ENCODE peak calls at places on chromosomes 6 and 20, in four cellular contexts. A is lung, L is upper lobe of right lung, X is lower lobe of right lung. D is an unnamed sample.

GRCh38 chr6:138601128-138601527 is 101.8 kb upstream of the NHSL1 start:
- DNase-seq in X (no peak), L (no peak), A (no peak), D (peak)

GRCh38 chr6:124298682-124299081 is 495.0 kb downstream of the NKAIN2 start:
- DNase-seq in L (no peak), A (no peak), X (no peak), D (no peak)

GRCh38 chr20:286508-286907 is 4.0 kb downstream of the C20orf96 start:
- DNase-seq in L (no peak), A (no peak), X (no peak), D (no peak)

GRCh38 chr6:163634514-163635171 is 220.1 kb downstream of the QKI start:
- DNase-seq in X (no peak), L (no peak), A (no peak), D (no peak)

GRCh38 chr20:3763691-3764601 is 3.6 kb downstream of the ADISSP start:
- DNase-seq in L (no peak), X (peak), A (no peak), D (no peak)

GRCh38 chr6:56279346-56280080 is 32.1 kb upstream of the COL21A1 start:
- DNase-seq in A (no peak), X (no peak), L (no peak), D (peak)

GRCh38 chr6:33822575-33823395 is 19.0 kb upstream of the MLN start:
- DNase-seq in A (no peak), L (no peak), X (peak), D (peak)

GRCh38 chr6:136592930-136593673 is 42.9 kb upstream of the MAP7 start:
- DNase-seq in L (no peak), A (no peak), X (no peak), D (peak)

GRCh38 chr6:139029470-139030210 is 1.1 kb downstream of the ABRACL start:
- DNase-seq in A (peak), X (peak), L (peak), D (peak)

GRCh38 chr6:108655840-108656650 is 95.3 kb downstream of the FOXO3 start:
- DNase-seq in A (no peak), L (no peak), X (no peak), D (peak)

GRCh38 chr20:4043329-4043728 is 28.0 kb upstream of the RNF24 start:
- DNase-seq in X (no peak), A (no peak), L (no peak), D (no peak)

GRCh38 chr20:10513931-10514575 is 78.9 kb downstream of the SLX4IP start:
- DNase-seq in A (no peak), L (no peak), X (no peak), D (no peak)

GRCh38 chr6:43714311-43715055 is 26.9 kb upstream of the MRPS18A start:
- DNase-seq in X (no peak), A (no peak), L (no peak), D (peak)

GRCh38 chr6:37256692-37257319 is 766 bp upstream of the TBC1D22B start:
- DNase-seq in X (no peak), A (no peak), L (no peak), D (peak)
- H3K27ac ChIP-seq in X (no peak), A (no peak), L (no peak), D (no peak)

GRCh38 chr6:52065621-52066020 is 21.8 kb downstream of the PKHD1 start:
- DNase-seq in X (no peak), L (no peak), A (no peak), D (no peak)
- H3K27ac ChIP-seq in X (no peak), L (no peak), A (no peak), D (no peak)

GRCh38 chr6:143674466-143675114 is 3.2 kb upstream of the PHACTR2 start:
- DNase-seq in X (no peak), L (no peak), A (no peak), D (no peak)
- H3K27ac ChIP-seq in X (no peak), L (no peak), A (peak), D (no peak)

GRCh38 chr20:5529331-5530142 is 212.8 kb upstream of the PROKR2 start:
- DNase-seq in A (peak), L (peak), X (peak), D (peak)

GRCh38 chr20:5531318-5532081 is 214.7 kb upstream of the PROKR2 start:
- DNase-seq in X (peak), L (no peak), A (no peak), D (peak)

GRCh38 chr20:5540091-5540490 is 210.1 kb upstream of the SHLD1 start:
- DNase-seq in X (no peak), A (no peak), L (no peak), D (no peak)

GRCh38 chr20:5539656-5540055 is 210.5 kb upstream of the SHLD1 start:
- DNase-seq in L (no peak), X (no peak), A (no peak), D (no peak)

GRCh38 chr20:5535211-5535756 is 214.9 kb upstream of the SHLD1 start:
- DNase-seq in L (no peak), A (no peak), X (no peak), D (no peak)
- H3K27ac ChIP-seq in L (peak), A (peak), X (peak), D (no peak)

GRCh38 chr6:13014551-13015378 is 298.2 kb downstream of the PHACTR1 start:
- DNase-seq in L (peak), X (peak), A (no peak), D (peak)
- H3K27ac ChIP-seq in L (no peak), X (no peak), A (peak), D (no peak)

GRCh38 chr6:45480697-45481415 is 103.1 kb upstream of the SUPT3H start:
- DNase-seq in L (no peak), A (no peak), X (no peak), D (peak)
- H3K27ac ChIP-seq in L (no peak), A (no peak), X (no peak), D (no peak)

GRCh38 chr6:158861686-158862381 is 42.7 kb upstream of the EZR start:
- DNase-seq in X (no peak), L (no peak), A (no peak), D (no peak)

GRCh38 chr6:158867381-158868121 is 48.4 kb upstream of the EZR start:
- DNase-seq in X (no peak), A (no peak), L (no peak), D (no peak)

GRCh38 chr6:158865769-158866168 is 46.6 kb upstream of the EZR start:
- DNase-seq in A (no peak), L (no peak), X (no peak), D (no peak)

GRCh38 chr6:158860279-158860865 is 41.2 kb upstream of the EZR start:
- DNase-seq in A (no peak), L (no peak), X (no peak), D (no peak)

DNA sequence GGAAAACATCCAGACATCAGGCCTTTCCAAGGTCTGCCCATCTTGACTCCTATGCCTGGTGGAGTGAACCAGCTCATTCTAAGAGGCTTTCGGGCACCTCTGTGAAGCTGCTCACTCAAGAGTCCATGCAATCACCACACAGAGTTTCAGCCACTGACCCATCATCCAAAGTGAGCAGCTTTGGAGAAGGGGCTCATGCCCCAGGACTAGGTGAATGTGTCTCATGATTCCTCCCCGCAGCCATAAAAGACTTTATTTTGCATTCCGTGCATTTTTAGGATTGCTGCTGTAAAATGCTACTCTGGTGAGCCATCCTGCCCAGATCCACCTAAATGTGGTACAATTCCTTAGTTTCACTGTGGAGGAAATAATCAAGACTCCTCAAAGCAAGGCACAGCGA is 44.5 kb upstream of the EZR start:
- DNase-seq in A (no peak), L (no peak), X (no peak), D (no peak)
- H3K27ac ChIP-seq in A (no peak), L (no peak), X (no peak), D (no peak)

D was measured in cardiac muscle cell.